ENCODE peak calls at places on chromosomes 13 and 19, in five cellular contexts. One of them, this sample, is unnamed.

GRCh38 chr19:15101479-15102082 is 5.6 kb upstream of the SYDE1 start:
- DNase-seq in sciatic nerve: no peak
- DNase-seq in lower leg skin: no peak
- DNase-seq in activated naive CD4-positive, alpha-beta T cell: no peak
- DNase-seq in GM03348: peak
- DNase-seq in this sample: peak

GRCh38 chr19:42148270-42148669 is 16.0 kb upstream of the POU2F2 start:
- DNase-seq in sciatic nerve: no peak
- DNase-seq in lower leg skin: no peak
- DNase-seq in activated naive CD4-positive, alpha-beta T cell: no peak
- DNase-seq in GM03348: no peak
- DNase-seq in this sample: no peak

GRCh38 chr19:6103217-6103644 is 7.1 kb downstream of the RFX2 start:
- DNase-seq in sciatic nerve: no peak
- DNase-seq in lower leg skin: peak
- DNase-seq in activated naive CD4-positive, alpha-beta T cell: no peak
- DNase-seq in GM03348: peak
- DNase-seq in this sample: no peak

GRCh38 chr13:34627905-34628682 is 314.0 kb upstream of the NBEA start:
- DNase-seq in sciatic nerve: no peak
- DNase-seq in lower leg skin: no peak
- DNase-seq in activated naive CD4-positive, alpha-beta T cell: no peak
- DNase-seq in GM03348: no peak
- DNase-seq in this sample: no peak

GRCh38 chr13:96671073-96671472 is 323.2 kb downstream of the OXGR1 start:
- DNase-seq in sciatic nerve: no peak
- DNase-seq in lower leg skin: no peak
- DNase-seq in activated naive CD4-positive, alpha-beta T cell: no peak
- DNase-seq in GM03348: no peak
- DNase-seq in this sample: no peak

GRCh38 chr13:70960841-70961443 is 852.7 kb upstream of the KLHL1 start:
- DNase-seq in sciatic nerve: no peak
- DNase-seq in lower leg skin: no peak
- DNase-seq in activated naive CD4-positive, alpha-beta T cell: no peak
- DNase-seq in GM03348: peak
- DNase-seq in this sample: no peak

GRCh38 chr19:30226464-30227070 is 145.6 kb upstream of the ZNF536 start:
- DNase-seq in sciatic nerve: no peak
- DNase-seq in lower leg skin: no peak
- DNase-seq in activated naive CD4-positive, alpha-beta T cell: no peak
- DNase-seq in GM03348: peak
- DNase-seq in this sample: no peak

GRCh38 chr13:93726173-93727019 is 499.8 kb downstream of the GPC6 start:
- DNase-seq in sciatic nerve: no peak
- DNase-seq in lower leg skin: no peak
- DNase-seq in activated naive CD4-positive, alpha-beta T cell: no peak
- DNase-seq in GM03348: no peak
- DNase-seq in this sample: no peak

GRCh38 chr13:69553976-69554375 is 553.6 kb upstream of the ATXN8OS start:
- DNase-seq in sciatic nerve: no peak
- DNase-seq in lower leg skin: no peak
- DNase-seq in activated naive CD4-positive, alpha-beta T cell: no peak
- DNase-seq in GM03348: no peak
- DNase-seq in this sample: no peak

GRCh38 chr13:36959438-36960116 is 39.5 kb upstream of the SMAD9 start:
- DNase-seq in sciatic nerve: no peak
- DNase-seq in lower leg skin: no peak
- DNase-seq in activated naive CD4-positive, alpha-beta T cell: no peak
- DNase-seq in GM03348: no peak
- DNase-seq in this sample: no peak

GRCh38 chr19:35168261-35168660 is 13.7 kb downstream of the FXYD5 start:
- DNase-seq in sciatic nerve: no peak
- DNase-seq in lower leg skin: no peak
- DNase-seq in activated naive CD4-positive, alpha-beta T cell: no peak
- DNase-seq in GM03348: no peak
- DNase-seq in this sample: no peak

GRCh38 chr19:33159893-33160292 is 28.0 kb downstream of the WDR88 start:
- DNase-seq in sciatic nerve: no peak
- DNase-seq in lower leg skin: no peak
- DNase-seq in activated naive CD4-positive, alpha-beta T cell: no peak
- DNase-seq in GM03348: no peak
- DNase-seq in this sample: no peak

GRCh38 chr19:36060430-36060829 is 5.7 kb downstream of the WDR62 start:
- DNase-seq in sciatic nerve: peak
- DNase-seq in lower leg skin: no peak
- DNase-seq in activated naive CD4-positive, alpha-beta T cell: no peak
- DNase-seq in GM03348: peak
- DNase-seq in this sample: no peak

GRCh38 chr19:5950744-5951143 is 27.2 kb downstream of the RANBP3 start:
- DNase-seq in sciatic nerve: no peak
- DNase-seq in lower leg skin: no peak
- DNase-seq in activated naive CD4-positive, alpha-beta T cell: no peak
- DNase-seq in GM03348: no peak
- DNase-seq in this sample: no peak

GRCh38 chr13:27965740-27966640 is 3.1 kb downstream of the CDX2 start:
- DNase-seq in sciatic nerve: no peak
- DNase-seq in lower leg skin: no peak
- DNase-seq in activated naive CD4-positive, alpha-beta T cell: no peak
- DNase-seq in GM03348: no peak
- DNase-seq in this sample: no peak

GRCh38 chr19:55406869-55407624 is 541 bp downstream of the UBE2S start:
- DNase-seq in sciatic nerve: peak
- DNase-seq in lower leg skin: no peak
- DNase-seq in activated naive CD4-positive, alpha-beta T cell: no peak
- DNase-seq in GM03348: peak
- DNase-seq in this sample: no peak

GRCh38 chr19:55092423-55093318 is 17.0 kb downstream of the EPS8L1 start:
- DNase-seq in sciatic nerve: no peak
- DNase-seq in lower leg skin: no peak
- DNase-seq in activated naive CD4-positive, alpha-beta T cell: no peak
- DNase-seq in GM03348: no peak
- DNase-seq in this sample: no peak

GRCh38 chr13:74219571-74219970 is 85.4 kb upstream of the KLF12 start:
- DNase-seq in sciatic nerve: no peak
- DNase-seq in lower leg skin: no peak
- DNase-seq in activated naive CD4-positive, alpha-beta T cell: no peak
- DNase-seq in GM03348: no peak
- DNase-seq in this sample: no peak

GRCh38 chr13:30268673-30269072 is 38.7 kb downstream of the KATNAL1 start:
- DNase-seq in sciatic nerve: no peak
- DNase-seq in lower leg skin: no peak
- DNase-seq in activated naive CD4-positive, alpha-beta T cell: no peak
- DNase-seq in GM03348: no peak
- DNase-seq in this sample: no peak

GRCh38 chr13:49098198-49098597 is 121.9 kb upstream of the MLNR start:
- DNase-seq in sciatic nerve: no peak
- DNase-seq in lower leg skin: no peak
- DNase-seq in activated naive CD4-positive, alpha-beta T cell: no peak
- DNase-seq in GM03348: peak
- DNase-seq in this sample: no peak

GRCh38 chr13:37617162-37617561 is 18.6 kb upstream of the POSTN start:
- DNase-seq in sciatic nerve: no peak
- DNase-seq in lower leg skin: no peak
- DNase-seq in activated naive CD4-positive, alpha-beta T cell: no peak
- DNase-seq in GM03348: peak
- DNase-seq in this sample: no peak

GRCh38 chr13:33606692-33607091 is 211.3 kb upstream of the RFC3 start:
- DNase-seq in sciatic nerve: no peak
- DNase-seq in lower leg skin: no peak
- DNase-seq in activated naive CD4-positive, alpha-beta T cell: no peak
- DNase-seq in GM03348: no peak
- DNase-seq in this sample: no peak

GRCh38 chr13:100648354-100648753 is 26.2 kb downstream of the TMTC4 start:
- DNase-seq in sciatic nerve: no peak
- DNase-seq in lower leg skin: no peak
- DNase-seq in activated naive CD4-positive, alpha-beta T cell: no peak
- DNase-seq in GM03348: no peak
- DNase-seq in this sample: no peak

GRCh38 chr13:69997061-69997460 is 110.6 kb upstream of the ATXN8OS start:
- DNase-seq in sciatic nerve: no peak
- DNase-seq in lower leg skin: no peak
- DNase-seq in activated naive CD4-positive, alpha-beta T cell: no peak
- DNase-seq in GM03348: no peak
- DNase-seq in this sample: no peak

This sample was measured in activated gamma-delta T cell treated with anti-CD3 and anti-CD28 coated beads, Interleukin-2, amount 50 U/mL, for 16 hours.